ENCODE peak calls at places on chromosomes 6 and 20, in nine cellular contexts. F, X, V, Z, H, P, W, N and S are unnamed samples.

GRCh38 chr20:884983-885952 is 30.9 kb downstream of the ANGPT4 start:
- DNase-seq in H (no peak), Z (peak), P (peak), X (no peak), W (peak), N (peak), F (peak), V (no peak), S (peak)

GRCh38 chr20:19313342-19314069 is 101.1 kb downstream of the SLC24A3 start:
- DNase-seq in X (no peak), P (no peak), N (no peak), W (no peak), H (no peak), V (no peak), F (no peak), Z (no peak), S (no peak)

GRCh38 chr6:44269168-44269920 is 906 bp upstream of the TMEM151B start:
- DNase-seq in X (no peak), W (no peak), P (no peak), H (no peak), N (no peak), F (no peak), V (no peak), Z (no peak), S (no peak)

GRCh38 chr6:75431379-75431778 is 62.2 kb downstream of the FILIP1 start:
- DNase-seq in F (no peak), Z (no peak), H (no peak), W (peak), V (no peak), X (no peak), P (peak), N (peak), S (no peak)

GRCh38 chr20:50690979-50691584 is at the start of gene RIPOR3:
- DNase-seq in V (no peak), Z (no peak), X (no peak), F (peak), W (no peak), P (peak), H (no peak), N (peak), S (peak)

GRCh38 chr20:2234788-2235187 is 61.0 kb upstream of the TGM3 start:
- DNase-seq in H (no peak), F (no peak), W (no peak), P (no peak), X (no peak), V (no peak), N (peak), Z (no peak), S (peak)

GRCh38 chr6:4805553-4806307 is 29.5 kb downstream of the CDYL start:
- DNase-seq in H (peak), V (no peak), N (peak), P (peak), X (peak), F (peak), W (peak), Z (peak), S (peak)

GRCh38 chr6:128519132-128519930 is 1.1 kb downstream of the PTPRK start:
- DNase-seq in Z (peak), P (peak), V (no peak), F (peak), H (peak), X (peak), N (peak), W (peak), S (peak)

GRCh38 chr20:33674294-33675126 is at the start of gene NECAB3:
- DNase-seq in P (peak), H (peak), Z (peak), N (peak), W (peak), V (no peak), F (peak), X (peak), S (peak)

GRCh38 chr6:157304840-157305675 is 18.3 kb downstream of the TMEM242 start:
- DNase-seq in Z (peak), W (peak), V (no peak), P (peak), F (peak), N (peak), H (peak), X (no peak), S (peak)

GRCh38 chr20:47036091-47036880 is 141.6 kb downstream of the EYA2 start:
- DNase-seq in X (no peak), N (no peak), P (no peak), H (no peak), V (no peak), Z (no peak), W (no peak), F (no peak), S (no peak)

GRCh38 chr6:107271208-107271790 is 156.0 kb upstream of the BEND3 start:
- DNase-seq in V (no peak), F (no peak), H (no peak), P (no peak), X (no peak), W (no peak), Z (no peak), N (no peak), S (no peak)

GRCh38 chr6:108565893-108566292 is 5.2 kb downstream of the FOXO3 start:
- DNase-seq in Z (peak), W (peak), P (peak), N (peak), F (peak), H (peak), X (no peak), V (no peak), S (peak)

GRCh38 chr20:34907616-34908469 is 31.4 kb downstream of the ACSS2 start:
- DNase-seq in Z (peak), N (peak), H (peak), W (peak), P (peak), V (peak), X (no peak), F (peak), S (peak)

GRCh38 chr6:43492673-43493072 is 15.3 kb downstream of the TJAP1 start:
- DNase-seq in P (peak), V (no peak), W (peak), Z (no peak), N (peak), X (no peak), H (no peak), F (no peak), S (peak)

GRCh38 chr6:130928993-130929678 is 101.9 kb downstream of the SMLR1 start:
- DNase-seq in V (peak), X (no peak), F (peak), Z (peak), N (peak), W (peak), P (peak), H (no peak), S (peak)

GRCh38 chr6:54813901-54814300 is 32.7 kb upstream of the FAM83B start:
- DNase-seq in H (no peak), P (peak), F (peak), X (no peak), Z (peak), V (no peak), N (no peak), W (peak), S (peak)

GRCh38 chr6:49423817-49424216 is 39.2 kb downstream of the MMUT start:
- DNase-seq in H (no peak), F (peak), V (no peak), P (peak), N (peak), W (no peak), X (no peak), Z (peak), S (no peak)

GRCh38 chr20:41183391-41183790 is 46.0 kb downstream of the PLCG1 start:
- DNase-seq in P (no peak), V (no peak), H (no peak), W (no peak), F (no peak), N (no peak), Z (no peak), X (peak), S (no peak)

GRCh38 chr6:143745160-143746133 is 67.7 kb downstream of the PHACTR2 start:
- DNase-seq in F (peak), Z (peak), V (no peak), W (peak), H (peak), X (peak), P (peak), N (peak), S (peak)

GRCh38 chr20:32524871-32525501 is 60.1 kb downstream of the NOL4L start:
- DNase-seq in H (no peak), W (no peak), N (no peak), P (no peak), V (no peak), Z (no peak), X (peak), F (no peak), S (no peak)

GRCh38 chr6:107064579-107065065 is 36.6 kb downstream of the MTRES1 start:
- DNase-seq in F (peak), H (peak), V (peak), W (peak), N (peak), X (no peak), Z (peak), P (peak), S (peak)

GRCh38 chr20:461254-462198 is 807 bp downstream of the TBC1D20 start:
- DNase-seq in V (no peak), P (peak), H (peak), N (peak), F (peak), X (peak), Z (peak), W (peak), S (peak)

GRCh38 chr6:33664506-33665057 is 43.5 kb downstream of the ITPR3 start:
- DNase-seq in Z (no peak), W (no peak), N (no peak), V (no peak), H (no peak), P (no peak), F (no peak), X (no peak), S (no peak)

GRCh38 chr6:33667072-33667471 is 44.4 kb downstream of the UQCC2 start:
- DNase-seq in F (no peak), V (no peak), Z (no peak), P (no peak), W (no peak), X (no peak), N (no peak), H (no peak), S (no peak)

GRCh38 chr6:33663727-33664449 is 42.8 kb downstream of the ITPR3 start:
- DNase-seq in V (no peak), W (no peak), Z (no peak), X (no peak), P (no peak), F (no peak), H (no peak), N (no peak), S (no peak)

GRCh38 chr6:33667776-33668175 is 43.7 kb downstream of the UQCC2 start:
- DNase-seq in N (no peak), Z (no peak), F (no peak), P (no peak), H (no peak), W (no peak), X (no peak), V (no peak), S (no peak)

DNA sequence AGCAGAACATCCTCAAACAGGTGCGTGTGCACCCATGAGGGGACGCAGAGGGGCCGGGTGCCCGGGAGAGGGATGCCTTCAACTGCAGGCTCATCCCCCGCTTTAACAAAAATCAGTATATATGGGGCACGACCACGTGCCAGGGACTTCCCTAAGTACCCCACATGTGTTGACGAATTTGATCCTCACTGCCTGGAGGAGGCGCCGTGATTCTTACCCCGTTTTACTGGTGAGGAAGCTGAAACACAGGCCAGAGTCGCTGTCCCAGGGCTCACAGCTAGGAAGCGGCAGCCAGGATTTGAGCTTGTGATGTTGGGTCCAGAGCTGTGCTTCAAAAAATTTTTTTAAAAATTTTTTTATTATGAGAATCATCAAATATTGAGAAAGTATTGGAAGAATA is 44.8 kb downstream of the ITPR3 start:
- DNase-seq in W (no peak), F (no peak), V (no peak), X (no peak), Z (no peak), N (no peak), P (no peak), H (no peak), S (no peak)
- TF ChIP-seq CTCF in W (no peak), F (no peak), V (no peak), X (no peak), Z (no peak), N (no peak), P (no peak), H (no peak), S (no peak)

DNA sequence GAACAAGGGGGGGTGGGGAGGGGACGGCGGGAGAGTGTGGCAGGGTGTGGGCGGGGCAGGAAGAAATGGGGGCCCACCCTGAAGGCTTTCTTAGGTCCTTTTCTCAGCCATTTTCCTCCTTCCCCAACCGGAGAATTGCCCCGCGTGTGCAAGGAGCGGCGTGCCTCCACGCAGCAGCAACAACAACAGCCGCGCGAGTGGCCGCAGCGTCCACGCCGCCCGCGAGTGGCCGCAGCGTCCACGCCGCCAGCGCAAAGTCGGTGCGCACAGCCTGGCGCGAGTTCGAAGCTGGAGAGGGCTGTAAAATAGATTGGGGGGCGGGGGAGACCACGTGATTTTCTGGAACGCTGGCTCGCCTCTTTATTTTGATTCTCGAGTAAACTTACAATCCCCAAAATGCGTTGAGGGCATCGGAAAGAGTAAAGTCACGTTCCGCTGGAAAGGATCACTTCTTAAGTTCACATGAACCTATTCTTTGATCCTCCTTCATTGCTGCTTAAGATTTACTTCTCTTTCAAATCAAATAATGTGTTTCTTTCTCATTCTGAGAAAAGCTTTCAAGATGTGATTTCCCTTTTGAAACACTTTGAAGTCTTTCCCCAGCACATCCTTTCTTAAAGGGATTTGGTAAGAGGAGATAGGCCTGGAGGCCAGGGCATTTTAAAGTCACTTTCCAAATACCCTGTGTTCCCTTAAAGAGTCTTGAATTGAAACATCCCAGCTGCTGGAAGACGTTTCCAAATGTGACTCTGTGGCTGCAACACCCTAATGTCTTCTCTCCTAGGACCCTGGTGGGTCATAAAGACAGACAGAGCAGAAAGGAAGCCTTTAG is 66.7 kb upstream of the ZNF217 start:
- DNase-seq in P (peak), H (peak), F (peak), Z (peak), V (no peak), N (no peak), X (no peak), W (peak), S (peak)
- H3K4me3 ChIP-seq in P (no peak), H (peak), F (peak), Z (peak), V (peak), N (peak), X (peak), W (peak), S (peak)

DNA sequence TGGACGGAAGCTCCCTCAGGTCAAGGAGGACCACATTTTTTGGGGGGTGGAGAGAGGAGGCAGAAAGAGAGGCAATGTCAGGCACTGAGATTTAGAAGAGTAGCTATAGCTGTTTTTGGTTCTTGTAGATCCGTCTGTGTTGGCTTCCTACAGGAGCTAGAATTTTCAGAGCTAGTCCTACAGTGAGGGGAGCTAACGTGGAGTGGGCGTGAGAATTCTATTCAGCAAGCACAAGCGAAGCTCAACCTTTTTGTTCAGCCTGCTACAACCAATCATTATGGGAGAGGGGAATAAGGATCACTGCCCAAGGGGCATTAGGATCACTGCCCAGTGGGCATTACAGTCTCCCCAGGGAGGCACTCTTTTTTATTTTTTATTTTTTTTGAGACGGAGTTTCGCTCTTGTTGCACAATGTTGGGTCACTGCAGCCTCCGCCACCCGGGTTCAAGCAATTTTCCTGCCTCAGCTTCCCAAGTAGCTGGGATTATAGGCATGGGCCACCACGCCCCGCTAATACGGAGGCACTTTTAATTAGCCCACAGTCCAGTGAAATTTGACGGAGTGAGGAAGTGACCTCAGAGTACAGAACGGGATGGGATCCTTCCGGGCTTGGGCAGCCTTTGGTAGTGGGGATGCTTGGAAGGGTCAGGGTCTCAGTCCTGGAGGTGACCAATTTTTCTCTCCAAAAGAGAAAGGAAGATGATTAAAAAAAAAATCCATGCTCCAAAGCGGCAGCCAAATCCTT is 1.1 kb upstream of the PANK2 start:
- DNase-seq in H (peak), N (no peak), V (no peak), P (no peak), Z (no peak), W (no peak), F (peak), X (no peak), S (peak)
- TF ChIP-seq CTCF in H (no peak), N (no peak), V (no peak), P (no peak), Z (no peak), W (no peak), F (no peak), X (no peak), S (no peak)

GRCh38 chr6:159969921-159970320 is 1.0 kb downstream of the IGF2R start:
- DNase-seq in P (peak), W (peak), V (no peak), F (peak), N (peak), Z (peak), H (peak), X (peak), S (peak)
- H3K4me3 ChIP-seq in P (peak), W (peak), V (peak), F (peak), N (peak), Z (peak), H (peak), X (peak), S (peak)

DNA sequence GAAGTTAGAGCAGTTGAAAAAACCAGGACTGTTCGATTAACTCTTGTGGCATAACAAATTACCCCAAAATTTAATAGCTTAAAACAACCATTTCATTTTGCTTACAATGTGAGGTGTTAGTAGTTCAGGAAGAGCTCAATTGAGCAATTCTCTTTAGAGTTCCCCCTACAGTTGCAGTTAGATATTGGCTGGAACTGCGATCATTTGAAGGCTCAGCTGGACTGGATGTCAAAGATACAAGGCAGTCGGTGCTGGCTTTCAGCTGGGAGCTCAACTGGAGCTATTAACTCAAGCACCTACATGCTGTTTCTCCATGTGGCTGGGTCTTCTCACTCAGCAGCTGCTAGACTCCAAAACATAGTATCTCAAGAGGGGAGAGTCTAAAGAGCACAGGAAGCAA is 96.0 kb upstream of the LOC128125822 start:
- DNase-seq in Z (no peak), V (no peak), X (no peak), F (no peak), N (no peak), W (no peak), H (no peak), P (no peak), S (no peak)
- TF ChIP-seq CTCF in Z (no peak), V (no peak), X (no peak), F (no peak), N (no peak), W (no peak), H (no peak), P (no peak), S (no peak)

DNA sequence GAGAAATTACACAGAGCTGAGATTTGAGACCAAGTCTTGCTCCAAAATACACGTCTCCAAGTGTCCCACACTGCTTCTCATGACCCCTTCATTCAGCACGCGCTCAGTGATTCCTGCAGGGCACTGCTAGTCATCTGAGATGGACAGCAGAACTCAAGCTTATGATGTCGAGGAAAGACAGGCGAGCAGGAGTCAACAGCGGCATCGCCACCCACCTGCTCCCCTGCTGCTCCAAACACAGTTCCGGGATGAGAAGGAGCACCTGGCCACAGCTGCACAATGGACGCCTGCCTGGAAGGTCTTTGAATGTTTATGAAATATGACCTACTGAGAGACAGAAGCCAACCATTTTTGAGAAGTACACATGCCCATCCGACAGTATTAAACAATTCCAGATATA is 16.6 kb downstream of the PDE10A start:
- DNase-seq in H (no peak), P (no peak), Z (no peak), N (no peak), W (no peak), V (no peak), F (no peak), X (no peak), S (no peak)
- H3K4me3 ChIP-seq in H (no peak), P (no peak), Z (no peak), N (no peak), W (no peak), V (no peak), F (no peak), X (no peak), S (no peak)